ENCODE peak calls at places on chromosomes 1 and 21, in four cellular contexts. One of them, this sample, is unnamed.

GRCh38 chr1:40389871-40390560 is 16.5 kb downstream of the SMAP2 start:
- DNase-seq in activated CD8-positive, alpha-beta T cell treated with anti-CD3 and anti-CD28 coated beads for 36 hours: peak
- DNase-seq in stimulated activated CD4-positive, alpha-beta T cell treated with anti-CD3 and anti-CD28 coated beads, Interleukin-1b, Interleukin-23, amount 100 ng/mL, for 4 hours: no peak
- DNase-seq in T follicular helper cell: no peak
- DNase-seq in this sample: peak

GRCh38 chr21:43585924-43586411 is 73.3 kb downstream of the HSF2BP start:
- DNase-seq in activated CD8-positive, alpha-beta T cell treated with anti-CD3 and anti-CD28 coated beads for 36 hours: no peak
- DNase-seq in T follicular helper cell: no peak
- DNase-seq in stimulated activated CD4-positive, alpha-beta T cell treated with anti-CD3 and anti-CD28 coated beads, Interleukin-1b, Interleukin-23, amount 100 ng/mL, for 4 hours: no peak
- DNase-seq in this sample: no peak

GRCh38 chr1:77688939-77689338 is 6.5 kb upstream of the ZZZ3 start:
- DNase-seq in activated CD8-positive, alpha-beta T cell treated with anti-CD3 and anti-CD28 coated beads for 36 hours: no peak
- DNase-seq in stimulated activated CD4-positive, alpha-beta T cell treated with anti-CD3 and anti-CD28 coated beads, Interleukin-1b, Interleukin-23, amount 100 ng/mL, for 4 hours: no peak
- DNase-seq in T follicular helper cell: no peak
- DNase-seq in this sample: no peak

GRCh38 chr21:37710555-37711293 is 205.5 kb downstream of the KCNJ6 start:
- DNase-seq in activated CD8-positive, alpha-beta T cell treated with anti-CD3 and anti-CD28 coated beads for 36 hours: no peak
- DNase-seq in stimulated activated CD4-positive, alpha-beta T cell treated with anti-CD3 and anti-CD28 coated beads, Interleukin-1b, Interleukin-23, amount 100 ng/mL, for 4 hours: no peak
- DNase-seq in T follicular helper cell: no peak
- DNase-seq in this sample: no peak

GRCh38 chr1:113210248-113210647 is 137.2 kb downstream of the LRIG2 start:
- DNase-seq in stimulated activated CD4-positive, alpha-beta T cell treated with anti-CD3 and anti-CD28 coated beads, Interleukin-1b, Interleukin-23, amount 100 ng/mL, for 4 hours: no peak
- DNase-seq in T follicular helper cell: no peak
- DNase-seq in activated CD8-positive, alpha-beta T cell treated with anti-CD3 and anti-CD28 coated beads for 36 hours: no peak
- DNase-seq in this sample: no peak

GRCh38 chr1:2463396-2463795 is 12.7 kb upstream of the PLCH2 start:
- DNase-seq in stimulated activated CD4-positive, alpha-beta T cell treated with anti-CD3 and anti-CD28 coated beads, Interleukin-1b, Interleukin-23, amount 100 ng/mL, for 4 hours: no peak
- DNase-seq in activated CD8-positive, alpha-beta T cell treated with anti-CD3 and anti-CD28 coated beads for 36 hours: no peak
- DNase-seq in T follicular helper cell: no peak
- DNase-seq in this sample: no peak

GRCh38 chr1:234611153-234611798 is 1.3 kb upstream of the IRF2BP2 start:
- DNase-seq in stimulated activated CD4-positive, alpha-beta T cell treated with anti-CD3 and anti-CD28 coated beads, Interleukin-1b, Interleukin-23, amount 100 ng/mL, for 4 hours: peak
- DNase-seq in T follicular helper cell: peak
- DNase-seq in activated CD8-positive, alpha-beta T cell treated with anti-CD3 and anti-CD28 coated beads for 36 hours: no peak
- DNase-seq in this sample: peak

GRCh38 chr21:38039369-38039768 is 123.1 kb upstream of the KCNJ6 start:
- DNase-seq in stimulated activated CD4-positive, alpha-beta T cell treated with anti-CD3 and anti-CD28 coated beads, Interleukin-1b, Interleukin-23, amount 100 ng/mL, for 4 hours: no peak
- DNase-seq in T follicular helper cell: no peak
- DNase-seq in activated CD8-positive, alpha-beta T cell treated with anti-CD3 and anti-CD28 coated beads for 36 hours: no peak
- DNase-seq in this sample: no peak

This sample was measured in T-cell.